ENCODE peak calls at places on chromosomes 16 and 17, in ten cellular contexts. A, F, Q, G, W, D, V, R, M and J are unnamed samples.

GRCh38 chr16:66478733-66479511 is 51.8 kb downstream of the BEAN1 start:
- DNase-seq in D (no peak), R (no peak), M (peak; percentile 57), A (peak; percentile 40), Q (peak; percentile 52), G (peak; percentile 75), V (peak; percentile 81), F (peak; percentile 63), W (peak; percentile 40), J (peak; percentile 28)

GRCh38 chr16:67283039-67283825 is 3.9 kb downstream of the PLEKHG4 start:
- DNase-seq in G (no peak), R (no peak), D (no peak), Q (no peak), A (no peak), W (peak; percentile 44), V (no peak), F (peak; percentile 33), M (no peak), J (peak; percentile 8)

GRCh38 chr17:74011963-74012362 is 191.5 kb upstream of the RPL38 start:
- DNase-seq in F (no peak), R (no peak), W (no peak), D (no peak), M (no peak), G (peak; percentile 93), Q (no peak), A (no peak), V (no peak), J (no peak)

GRCh38 chr16:2333772-2334379 is 6.7 kb downstream of the ABCA3 start:
- DNase-seq in R (no peak), G (no peak), M (no peak), A (no peak), Q (no peak), D (no peak), F (no peak), W (no peak), V (no peak), J (peak; percentile 9)

GRCh38 chr17:62065611-62066468 is 762 bp upstream of the MED13 start:
- DNase-seq in W (peak; percentile 96), Q (peak; percentile 99), A (peak; percentile 89), M (peak; percentile 99), G (peak; percentile 100), F (peak; percentile 99), D (peak; percentile 93), V (peak; percentile 99), R (peak; percentile 96), J (peak; percentile 97)

GRCh38 chr17:18932360-18933055 is 19.5 kb upstream of the SLC5A10 start:
- DNase-seq in A (no peak), F (no peak), M (no peak), R (no peak), V (no peak), D (no peak), W (no peak), Q (no peak), G (no peak), J (no peak)

GRCh38 chr17:49931416-49931815 is 37.6 kb upstream of the DLX4 start:
- DNase-seq in A (no peak), Q (no peak), V (no peak), M (no peak), F (no peak), D (no peak), R (no peak), W (no peak), G (no peak), J (no peak)

GRCh38 chr16:9334091-9334490 is 242.6 kb downstream of the HAPSTR1 start:
- DNase-seq in M (no peak), V (no peak), W (no peak), G (no peak), A (no peak), F (no peak), Q (no peak), D (no peak), R (no peak), J (no peak)

GRCh38 chr17:1997146-1997586 is 28.0 kb downstream of the RTN4RL1 start:
- DNase-seq in D (no peak), F (no peak), R (no peak), W (no peak), V (no peak), A (no peak), Q (no peak), G (no peak), M (no peak), J (no peak)

GRCh38 chr16:58515871-58516767 is 802 bp downstream of the SETD6 start:
- DNase-seq in W (no peak), V (peak; percentile 70), F (no peak), G (no peak), Q (peak; percentile 71), M (peak; percentile 33), D (no peak), A (no peak), R (no peak), J (no peak)

GRCh38 chr17:65359016-65359415 is 202.4 kb downstream of the AXIN2 start:
- DNase-seq in M (no peak), Q (peak; percentile 67), V (no peak), G (no peak), F (peak; percentile 74), A (no peak), R (no peak), W (peak; percentile 84), D (peak; percentile 33), J (peak; percentile 79)

GRCh38 chr17:7651959-7652658 is 1.4 kb downstream of the ATP1B2 start:
- DNase-seq in F (no peak), R (no peak), M (no peak), G (no peak), Q (no peak), W (no peak), V (no peak), D (no peak), A (no peak), J (no peak)

GRCh38 chr16:927931-928330 is 42.9 kb downstream of the LMF1 start:
- DNase-seq in D (no peak), W (no peak), V (no peak), A (no peak), M (no peak), G (no peak), F (no peak), R (no peak), Q (no peak), J (no peak)

GRCh38 chr16:82302007-82302733 is 132.1 kb upstream of the MPHOSPH6 start:
- DNase-seq in G (peak; percentile 9), V (no peak), F (no peak), R (no peak), A (no peak), M (no peak), D (no peak), Q (no peak), W (no peak), J (no peak)

DNA sequence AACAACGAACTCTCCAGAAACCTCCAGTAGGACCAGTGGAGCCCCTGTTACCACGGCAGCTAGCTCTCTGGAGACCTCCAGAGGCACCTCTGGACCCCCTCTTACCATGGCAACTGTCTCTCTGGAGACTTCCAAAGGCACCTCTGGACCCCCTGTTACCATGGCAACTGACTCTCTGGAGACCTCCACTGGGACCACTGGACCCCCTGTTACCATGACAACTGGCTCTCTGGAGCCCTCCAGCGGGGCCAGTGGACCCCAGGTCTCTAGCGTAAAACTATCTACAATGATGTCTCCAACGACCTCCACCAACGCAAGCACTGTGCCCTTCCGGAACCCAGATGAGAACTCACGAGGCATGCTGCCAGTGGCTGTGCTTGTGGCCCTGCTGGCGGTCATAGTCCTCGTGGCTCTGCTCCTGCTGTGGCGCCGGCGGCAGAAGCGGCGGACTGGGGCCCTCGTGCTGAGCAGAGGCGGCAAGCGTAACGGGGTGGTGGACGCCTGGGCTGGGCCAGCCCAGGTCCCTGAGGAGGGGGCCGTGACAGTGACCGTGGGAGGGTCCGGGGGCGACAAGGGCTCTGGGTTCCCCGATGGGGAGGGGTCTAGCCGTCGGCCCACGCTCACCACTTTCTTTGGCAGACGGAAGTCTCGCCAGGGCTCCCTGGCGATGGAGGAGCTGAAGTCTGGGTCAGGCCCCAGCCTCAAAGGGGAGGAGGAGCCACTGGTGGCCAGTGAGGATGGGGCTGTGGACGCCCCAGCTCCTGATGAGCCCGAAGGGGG is 1.3 kb downstream of the SPN start:
- DNase-seq in W (no peak), F (no peak), A (no peak), V (no peak), D (no peak), M (no peak), G (no peak), Q (no peak), R (no peak), J (no peak)
- TF ChIP-seq CTCF in W (no peak), F (no peak), A (no peak), V (no peak), D (no peak), M (no peak), G (no peak), Q (no peak), R (no peak), J (no peak)

DNA sequence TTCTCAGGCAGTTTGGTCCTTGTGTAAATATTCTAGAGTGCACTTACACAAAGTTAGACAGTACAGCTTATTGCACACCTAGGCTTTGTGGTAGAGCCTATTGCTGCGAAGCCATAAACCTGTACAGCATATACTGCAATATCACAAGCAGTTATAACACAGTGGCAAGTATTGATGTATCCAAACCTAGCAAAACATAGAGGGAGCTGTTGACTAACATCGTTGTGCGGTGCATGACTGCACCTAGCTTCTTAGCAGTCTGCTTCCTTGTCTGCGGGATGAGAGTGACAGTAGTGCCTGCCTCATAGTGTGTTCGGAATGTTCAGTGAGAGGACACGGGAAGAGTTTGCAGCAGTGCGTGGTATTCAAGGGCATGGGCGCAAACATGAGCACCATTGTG is 78.9 kb downstream of the MPRIP start:
- DNase-seq in F (no peak), R (no peak), D (no peak), G (no peak), Q (no peak), W (no peak), M (no peak), A (no peak), V (no peak), J (no peak)
- TF ChIP-seq CTCF in F (peak; percentile 19), R (no peak), D (no peak), G (no peak), Q (no peak), W (no peak), M (no peak), A (no peak), V (no peak), J (peak; percentile 16)

DNA sequence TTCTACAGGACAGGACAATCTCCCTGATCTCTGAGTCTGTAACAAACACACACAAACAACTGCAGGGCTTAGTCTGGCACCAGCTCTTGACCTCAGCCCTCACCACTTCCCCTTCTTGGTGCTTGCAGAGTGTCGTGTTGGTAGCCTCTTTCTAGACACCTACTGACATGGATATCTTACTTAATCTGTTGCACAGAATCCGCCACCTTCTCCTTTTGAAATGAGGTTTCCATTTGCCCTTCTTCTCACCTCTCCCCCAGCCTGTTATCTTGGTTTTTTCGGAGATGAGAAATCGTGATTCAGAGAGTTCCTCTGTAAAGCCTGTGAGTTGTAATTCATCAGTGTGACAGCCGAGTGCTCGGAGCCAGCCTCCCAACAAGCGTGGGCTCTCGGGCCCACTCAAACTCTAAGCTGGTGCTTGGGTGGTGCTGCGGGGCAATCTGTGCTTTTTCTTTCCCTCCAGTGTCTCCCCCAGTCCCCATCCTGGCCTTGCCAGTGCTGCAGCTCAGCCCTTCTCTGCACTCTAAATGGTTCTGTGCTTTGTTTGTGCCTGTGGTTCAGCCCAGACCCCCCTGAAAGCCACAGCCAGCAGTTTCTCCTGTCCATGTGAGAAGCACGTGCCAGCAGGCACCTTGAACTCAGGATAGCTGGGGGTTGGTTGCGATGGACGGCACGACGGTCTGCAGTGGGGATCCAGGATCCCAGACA is 28.1 kb downstream of the KIAA0513 start:
- DNase-seq in M (no peak), Q (no peak), G (no peak), D (no peak), A (peak; percentile 77), R (peak; percentile 31), F (peak; percentile 76), W (peak; percentile 63), V (peak; percentile 64), J (peak; percentile 42)
- TF ChIP-seq CTCF in M (no peak), Q (no peak), G (no peak), D (no peak), A (no peak), R (no peak), F (no peak), W (no peak), V (no peak), J (no peak)

GRCh38 chr17:37413875-37414519 is 7.3 kb downstream of the TADA2A start:
- DNase-seq in G (no peak), V (no peak), W (peak; percentile 20), D (no peak), Q (no peak), R (no peak), A (no peak), M (no peak), F (peak; percentile 41), J (peak; percentile 6)
- TF ChIP-seq CTCF in G (no peak), V (no peak), W (peak; percentile 33), D (peak; percentile 42), Q (peak; percentile 28), R (peak; percentile 30), A (peak; percentile 27), M (no peak), F (peak; percentile 51), J (peak; percentile 69)